ENCODE peak calls at places on chromosomes 4 and X, in four cellular contexts. K is H1, M is HepG2, D is K562. L is an unnamed sample.

GRCh38 chr4:169032194-169032593 is 22.1 kb upstream of the CBR4 start:
- DNase-seq in K (no peak), M (no peak), D (no peak), L (no peak)

GRCh38 chrX:19840899-19841648 is 46.3 kb downstream of the SH3KBP1 start:
- DNase-seq in K (peak; percentile 13), M (peak; percentile 1), D (no peak), L (no peak)

GRCh38 chrX:129779086-129779672 is 570 bp upstream of the SASH3 start:
- DNase-seq in K (no peak), M (no peak), D (no peak), L (no peak)

GRCh38 chr4:99635601-99636000 is 22.0 kb downstream of the C4orf54 start:
- DNase-seq in K (no peak), M (no peak), D (no peak), L (no peak)

GRCh38 chr4:147791870-147792269 is 60.0 kb downstream of the ARHGAP10 start:
- DNase-seq in K (no peak), M (no peak), D (no peak), L (no peak)

GRCh38 chrX:140572724-140573123 is 67.9 kb upstream of the SOX3 start:
- DNase-seq in K (peak; percentile 23), M (peak; percentile 7), D (peak; percentile 1), L (no peak)

GRCh38 chr4:148834804-148835598 is 392.8 kb upstream of the NR3C2 start:
- DNase-seq in K (no peak), M (no peak), D (no peak), L (no peak)

GRCh38 chr4:40363382-40363920 is 28.3 kb downstream of the CHRNA9 start:
- DNase-seq in K (no peak), M (no peak), D (no peak), L (no peak)

GRCh38 chr4:5708171-5708828 is at the start of gene EVC2:
- DNase-seq in K (no peak), M (no peak), D (no peak), L (no peak)

GRCh38 chr4:119783200-119783978 is 154.8 kb upstream of the PDE5A start:
- DNase-seq in K (no peak), M (no peak), D (no peak), L (no peak)

GRCh38 chr4:26525136-26525535 is 34.9 kb upstream of the CCKAR start:
- DNase-seq in K (no peak), M (no peak), D (no peak), L (no peak)

GRCh38 chr4:136864580-136865185 is 667.6 kb downstream of the PCDH18 start:
- DNase-seq in K (no peak), M (peak; percentile 32), D (peak; percentile 3), L (peak; percentile 69)

GRCh38 chr4:167622481-167623240 is 388.4 kb upstream of the SPOCK3 start:
- DNase-seq in K (no peak), M (peak; percentile 10), D (peak; percentile 27), L (peak; percentile 46)

GRCh38 chrX:19709117-19709811 is 178.1 kb downstream of the SH3KBP1 start:
- DNase-seq in K (no peak), M (no peak), D (no peak), L (no peak)

GRCh38 chr4:105551968-105552746 is at the start of gene ARHGEF38:
- DNase-seq in K (no peak), M (no peak), D (no peak), L (no peak)

GRCh38 chr4:576245-576821 is at the start of gene TMEM271:
- DNase-seq in K (no peak), M (no peak), D (no peak), L (no peak)

GRCh38 chr4:120009731-120010130 is 56.9 kb downstream of the MAD2L1 start:
- DNase-seq in K (no peak), M (no peak), D (no peak), L (no peak)

GRCh38 chrX:139388234-139388633 is 142.3 kb upstream of the F9 start:
- DNase-seq in K (no peak), M (no peak), D (no peak), L (no peak)

GRCh38 chrX:139382529-139382928 is 148.0 kb upstream of the F9 start:
- DNase-seq in K (no peak), M (no peak), D (no peak), L (no peak)
- TF ChIP-seq SRF in K (no peak), M (no peak), D (no peak), L (no peak)

DNA sequence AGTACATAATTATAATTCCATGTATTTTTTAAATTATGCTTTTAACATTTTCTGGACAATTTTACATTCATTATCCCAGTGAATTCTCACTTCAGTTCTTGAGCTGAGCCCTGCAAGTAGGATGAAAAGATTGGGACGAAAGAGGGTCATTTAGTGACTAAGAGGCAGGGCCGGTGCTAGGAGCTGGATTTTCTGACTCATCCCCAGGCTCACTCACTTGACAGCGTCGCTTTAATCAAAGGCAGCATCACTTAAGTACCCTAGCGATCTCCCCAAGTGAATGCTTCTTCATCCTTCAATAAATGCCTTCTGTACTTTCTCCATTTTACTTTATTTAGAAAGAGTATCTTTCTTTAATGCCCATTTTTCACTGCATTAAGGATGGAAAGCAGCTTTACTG is 263.6 kb downstream of the HS3ST1 start:
- DNase-seq in K (no peak), M (no peak), D (no peak), L (peak; percentile 19)
- TF ChIP-seq SRF in K (no peak), M (no peak), D (no peak), L (no peak)

DNA sequence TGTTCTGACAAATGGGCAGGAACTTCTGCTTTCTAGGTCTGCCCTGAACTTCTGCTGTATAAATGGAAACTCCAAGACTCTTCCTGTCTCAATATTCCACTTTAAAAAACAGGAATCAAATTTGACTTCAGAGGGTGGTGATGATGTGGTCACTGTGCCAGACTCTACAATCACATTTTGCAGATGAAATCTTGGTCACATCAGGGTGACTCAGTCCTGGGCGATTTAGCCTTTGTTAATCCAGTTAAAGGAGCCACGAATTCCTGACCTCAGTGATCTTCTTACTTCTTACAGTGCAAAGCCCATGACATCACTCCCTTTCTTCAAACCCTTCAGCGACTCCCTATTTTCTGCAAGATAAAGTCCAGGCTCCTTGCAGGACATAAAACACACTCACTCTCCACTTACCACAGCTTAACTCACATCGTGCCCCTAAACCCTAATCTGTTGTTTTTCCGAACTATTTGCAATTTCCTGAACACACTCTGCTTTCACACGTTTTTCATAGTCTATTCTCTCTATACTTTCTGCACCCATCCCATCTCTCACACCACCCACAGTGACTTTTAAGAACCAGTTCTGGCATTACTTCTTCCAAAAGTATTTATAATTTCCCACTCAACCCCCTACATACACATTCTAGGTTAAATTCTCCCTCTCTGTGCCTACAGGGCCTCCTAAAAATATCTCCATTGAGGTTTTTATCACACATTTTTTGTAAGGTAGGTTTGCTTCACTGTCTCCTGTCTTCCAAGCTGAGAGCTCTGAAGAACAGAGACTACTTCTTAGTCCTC is 11.1 kb downstream of the GASK1B start:
- DNase-seq in K (no peak), M (no peak), D (no peak), L (peak; percentile 63)
- TF ChIP-seq SRF in K (no peak), M (no peak), D (no peak), L (peak; percentile 21)

DNA sequence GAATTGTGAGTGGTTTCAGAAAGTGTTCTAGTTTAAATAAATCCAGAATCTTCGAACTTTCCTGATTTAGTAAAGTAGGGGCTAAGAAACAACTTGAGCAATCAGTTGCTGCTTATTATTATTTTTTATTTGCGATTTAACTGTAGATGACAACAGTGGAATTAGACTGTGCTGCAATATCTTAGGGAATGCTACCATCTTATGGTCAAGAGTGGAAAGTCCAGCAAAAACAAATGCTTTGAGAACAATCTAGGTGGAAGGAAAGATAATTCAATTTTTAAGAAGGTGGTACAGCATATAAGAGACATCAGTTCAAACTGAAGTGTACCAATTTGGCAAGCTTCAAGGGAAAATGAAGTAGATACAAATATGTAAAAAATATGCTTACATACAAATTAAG is 73.3 kb downstream of the CYLC1 start:
- DNase-seq in K (no peak), M (no peak), D (no peak), L (no peak)
- TF ChIP-seq SRF in K (no peak), M (no peak), D (no peak), L (no peak)

DNA sequence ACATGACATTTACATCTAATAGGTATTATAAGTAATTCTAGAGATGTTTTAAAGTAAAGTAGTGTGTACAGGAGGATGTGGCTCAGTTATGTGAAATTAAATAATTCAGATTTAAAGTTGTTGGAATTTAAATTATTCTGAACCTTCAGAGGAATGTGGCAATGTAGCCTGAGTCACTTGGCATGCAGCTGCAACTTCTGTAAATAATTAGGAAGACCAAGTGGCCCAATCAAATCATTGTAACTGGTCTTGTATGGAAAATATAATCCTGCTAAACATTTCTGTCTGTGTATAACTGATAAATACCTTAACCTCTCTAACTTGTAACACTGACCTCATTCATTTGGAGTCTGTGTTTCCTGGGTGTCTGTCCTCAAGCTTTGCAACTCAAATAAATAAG is 828.9 kb downstream of the GLUD2 start:
- DNase-seq in K (no peak), M (no peak), D (no peak), L (no peak)
- TF ChIP-seq SRF in K (no peak), M (no peak), D (no peak), L (no peak)